ENCODE peak calls at places on chromosome 3, in ten cellular contexts. X is heart left ventricle; Z is CD8-positive, alpha-beta T cell; G is breast epithelium; U is fibroblast of lung; L is lung; C is A549; S is endothelial cell of umbilical vein; O is AG04450; R is HCT116. Y is an unnamed sample.

GRCh38 chr3:105876745-105877624 is 8.2 kb upstream of the CBLB start:
- DNase-seq in X (no peak), Z (no peak), G (no peak), U (no peak), L (no peak), C (no peak), S (peak; percentile 21), O (no peak), R (no peak), Y (no peak)

GRCh38 chr3:149879872-149880271 is 66.9 kb downstream of the RNF13 start:
- DNase-seq in X (peak; percentile 63), Z (no peak), G (no peak), U (peak; percentile 78), L (peak; percentile 66), C (peak; percentile 68), S (peak; percentile 77), O (peak; percentile 16), R (peak; percentile 24), Y (peak; percentile 78)

GRCh38 chr3:56111651-56112250 is 356.5 kb downstream of the ERC2 start:
- DNase-seq in X (no peak), Z (no peak), G (no peak), U (no peak), L (no peak), C (no peak), S (no peak), O (no peak), R (no peak), Y (no peak)

GRCh38 chr3:58659051-58659675 is 7.4 kb downstream of the FAM3D start:
- DNase-seq in X (no peak), Z (no peak), G (peak; percentile 59), U (peak; percentile 29), L (no peak), C (peak; percentile 39), S (peak; percentile 59), O (no peak), R (peak; percentile 24), Y (no peak)

GRCh38 chr3:64345351-64345750 is 120.1 kb upstream of the PRICKLE2 start:
- DNase-seq in X (no peak), Z (no peak), G (no peak), U (peak; percentile 96), L (peak; percentile 45), C (peak; percentile 13), S (no peak), O (peak; percentile 36), R (no peak), Y (no peak)

GRCh38 chr3:46078712-46079400 is 51.6 kb upstream of the XCR1 start:
- DNase-seq in X (peak; percentile 84), Z (peak; percentile 78), G (peak; percentile 81), U (peak; percentile 96), L (peak; percentile 92), C (peak; percentile 84), S (peak; percentile 87), O (peak; percentile 90), R (peak; percentile 91), Y (peak; percentile 79)

GRCh38 chr3:95899494-95899893 is 914.9 kb upstream of the EPHA6 start:
- DNase-seq in X (no peak), Z (no peak), G (no peak), U (peak; percentile 74), L (no peak), C (no peak), S (peak; percentile 11), O (peak; percentile 11), R (no peak), Y (no peak)

GRCh38 chr3:142925140-142925539 is 36.3 kb upstream of the PCOLCE2 start:
- DNase-seq in X (no peak), Z (no peak), G (no peak), U (no peak), L (no peak), C (no peak), S (no peak), O (no peak), R (no peak), Y (no peak)

GRCh38 chr3:87796137-87796899 is 262.5 kb downstream of the CGGBP1 start:
- DNase-seq in X (no peak), Z (no peak), G (no peak), U (no peak), L (no peak), C (no peak), S (peak; percentile 41), O (no peak), R (no peak), Y (no peak)

GRCh38 chr3:159045279-159045678 is 243.4 kb downstream of the MFSD1 start:
- DNase-seq in X (no peak), Z (no peak), G (no peak), U (no peak), L (no peak), C (no peak), S (no peak), O (no peak), R (no peak), Y (no peak)

GRCh38 chr3:126746395-126747177 is 42.5 kb downstream of the CHCHD6 start:
- DNase-seq in X (peak; percentile 84), Z (no peak), G (no peak), U (peak; percentile 50), L (peak; percentile 65), C (peak; percentile 52), S (peak; percentile 9), O (no peak), R (peak; percentile 36), Y (peak; percentile 35)

GRCh38 chr3:143784446-143784845 is 63.8 kb downstream of the SLC9A9 start:
- DNase-seq in X (no peak), Z (no peak), G (no peak), U (no peak), L (no peak), C (no peak), S (no peak), O (no peak), R (no peak), Y (no peak)

GRCh38 chr3:107217161-107217560 is 160.1 kb upstream of the CCDC54 start:
- DNase-seq in X (no peak), Z (no peak), G (no peak), U (peak; percentile 97), L (no peak), C (peak; percentile 42), S (no peak), O (peak; percentile 67), R (peak; percentile 91), Y (peak; percentile 44)

GRCh38 chr3:42443819-42444436 is 33.5 kb upstream of the LYZL4 start:
- DNase-seq in X (peak; percentile 86), Z (peak; percentile 67), G (peak; percentile 83), U (peak; percentile 67), L (peak; percentile 84), C (peak; percentile 60), S (peak; percentile 74), O (peak; percentile 38), R (peak; percentile 68), Y (peak; percentile 71)

GRCh38 chr3:42442640-42443039 is 32.2 kb upstream of the LYZL4 start:
- DNase-seq in X (no peak), Z (no peak), G (no peak), U (no peak), L (peak; percentile 33), C (no peak), S (no peak), O (no peak), R (no peak), Y (no peak)

GRCh38 chr3:42440924-42441323 is 30.5 kb upstream of the LYZL4 start:
- DNase-seq in X (no peak), Z (no peak), G (no peak), U (no peak), L (no peak), C (no peak), S (no peak), O (no peak), R (no peak), Y (no peak)

GRCh38 chr3:42446111-42447050 is 36.0 kb upstream of the LYZL4 start:
- DNase-seq in X (no peak), Z (no peak), G (no peak), U (no peak), L (no peak), C (no peak), S (no peak), O (no peak), R (no peak), Y (no peak)

DNA sequence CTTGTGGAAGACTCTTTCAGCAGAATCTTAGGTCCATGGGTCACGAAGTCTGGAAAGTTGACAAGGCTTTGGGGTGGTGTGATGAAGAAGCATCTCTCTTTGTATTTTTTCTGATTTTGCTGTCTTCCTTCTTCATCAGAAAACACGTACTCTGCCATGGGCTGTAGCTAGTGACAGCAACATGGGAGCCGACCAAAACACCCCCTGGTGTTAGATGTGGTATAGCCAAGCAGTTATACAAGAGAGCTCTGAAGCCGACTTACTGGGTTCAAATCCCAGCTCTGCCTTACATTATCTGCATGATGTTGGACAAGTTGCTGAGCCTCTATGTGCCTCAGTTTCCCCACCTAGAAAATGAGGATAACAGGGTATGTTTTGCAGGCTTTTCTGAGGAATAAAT is 32.9 kb upstream of the LYZL4 start:
- DNase-seq in X (no peak), Z (no peak), G (no peak), U (no peak), L (no peak), C (no peak), S (no peak), O (no peak), R (no peak), Y (no peak)
- TF ChIP-seq CTCF in X (no peak), Z (no peak), G (no peak), U (no peak), L (no peak), C (no peak), S (no peak), O (no peak), R (no peak), Y (no peak)

GRCh38 chr3:17730318-17730967 is 12.0 kb downstream of the TBC1D5 start:
- DNase-seq in X (peak; percentile 40), Z (no peak), G (no peak), U (peak; percentile 52), L (no peak), C (no peak), S (peak; percentile 60), O (peak; percentile 6), R (peak; percentile 53), Y (peak; percentile 28)
- H3K9me3 ChIP-seq in X (no peaks in the 10 kb centered on the region), Z (no peaks in the 10 kb centered on the region), G (no peaks in the 10 kb centered on the region), U (no peaks in the 10 kb centered on the region), L (no peaks in the 10 kb centered on the region), C (peaks cover 5% of the 10 kb centered on the region), S (no peaks in the 10 kb centered on the region), O (no peaks in the 10 kb centered on the region), R (no peaks in the 10 kb centered on the region), Y (no peaks in the 10 kb centered on the region)

GRCh38 chr3:109702252-109702651 is 364.9 kb upstream of the DPPA4 start:
- DNase-seq in X (no peak), Z (no peak), G (no peak), U (peak; percentile 73), L (no peak), C (no peak), S (no peak), O (no peak), R (no peak), Y (no peak)

GRCh38 chr3:109696932-109697331 is 359.6 kb upstream of the DPPA4 start:
- DNase-seq in X (no peak), Z (no peak), G (no peak), U (no peak), L (no peak), C (no peak), S (no peak), O (no peak), R (no peak), Y (no peak)
- TF ChIP-seq CTCF in X (no peak), Z (no peak), G (no peak), U (no peak), L (no peak), C (no peak), S (no peak), O (peak; percentile 25), R (peak; percentile 32), Y (no peak)

DNA sequence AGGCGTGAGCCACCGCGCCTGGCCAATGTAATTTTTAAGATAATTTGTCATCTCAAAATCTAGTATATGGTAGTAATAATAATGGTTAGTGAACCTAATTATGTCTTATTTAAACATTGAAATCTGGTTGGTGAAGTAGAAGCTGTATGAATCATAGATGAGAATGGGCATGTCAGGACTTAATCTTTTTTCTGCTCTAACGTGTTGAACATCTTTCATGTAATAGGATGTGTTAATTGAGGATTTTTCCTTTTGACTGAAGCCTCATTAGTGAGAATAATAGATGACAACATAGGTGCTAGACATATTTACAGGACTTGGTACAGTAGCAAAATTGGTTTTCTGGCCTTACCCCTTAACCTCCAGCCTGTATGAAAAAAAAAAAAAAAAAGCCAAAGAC is 835.6 kb downstream of the IGSF11 start:
- DNase-seq in X (no peak), Z (no peak), G (no peak), U (no peak), L (no peak), C (no peak), S (no peak), O (no peak), R (no peak), Y (no peak)
- H3K9me3 ChIP-seq in X (peaks cover 4% of the 10 kb centered on the region), Z (no peaks in the 10 kb centered on the region), G (no peaks in the 10 kb centered on the region), U (no peaks in the 10 kb centered on the region), L (peaks cover 10% of the 10 kb centered on the region), C (no peaks in the 10 kb centered on the region), S (peaks cover 2% of the 10 kb centered on the region), O (no peaks in the 10 kb centered on the region), R (no peaks in the 10 kb centered on the region), Y (no peaks in the 10 kb centered on the region)

Y was measured in BE2C.